ENCODE peak calls at places on chromosomes 6 and 20, in five cellular contexts. P is activated CD8-positive, alpha-beta T cell treated with anti-CD3 and anti-CD28 coated beads for 36 hours; B is ELR; N is stimulated activated CD4-positive, alpha-beta T cell treated with anti-CD3 and anti-CD28 coated beads, Interleukin-2, amount 100 ng/mL, for 4 hours; J is lower lobe of right lung. K is an unnamed sample.

GRCh38 chr20:5092765-5093339 is 26.9 kb downstream of the PCNA start:
- DNase-seq in P (no peak), B (no peak), N (no peak), J (no peak), K (no peak)

GRCh38 chr20:10710995-10711775 is 37.4 kb upstream of the JAG1 start:
- DNase-seq in P (no peak), B (no peak), N (no peak), J (no peak), K (no peak)

GRCh38 chr20:12079490-12079889 is 161.8 kb downstream of the BTBD3 start:
- DNase-seq in P (no peak), B (no peak), N (no peak), J (no peak), K (no peak)

GRCh38 chr6:35087361-35088280 is 53.5 kb downstream of the TCP11 start:
- DNase-seq in P (no peak), B (no peak), N (no peak), J (no peak), K (peak)

GRCh38 chr6:23003671-23004598 is 434.6 kb downstream of the HDGFL1 start:
- DNase-seq in P (no peak), B (peak), N (no peak), J (no peak), K (no peak)

GRCh38 chr6:84026721-84027164 is 6.8 kb upstream of the MRAP2 start:
- DNase-seq in P (no peak), B (no peak), N (no peak), J (no peak), K (no peak)

GRCh38 chr6:130357436-130357835 is 8.4 kb upstream of the TMEM200A start:
- DNase-seq in P (no peak), B (no peak), N (no peak), J (no peak), K (no peak)

GRCh38 chr6:80605165-80605989 is 498.9 kb downstream of the BCKDHB start:
- DNase-seq in P (no peak), B (peak), N (no peak), J (no peak), K (no peak)

GRCh38 chr6:36743032-36743431 is 45.4 kb downstream of the RAB44 start:
- DNase-seq in P (no peak), B (no peak), N (no peak), J (no peak), K (no peak)

GRCh38 chr6:136775081-136775480 is 17.2 kb downstream of the MAP3K5 start:
- DNase-seq in P (no peak), B (no peak), N (no peak), J (no peak), K (no peak)

GRCh38 chr6:164085552-164086325 is 671.2 kb downstream of the QKI start:
- DNase-seq in P (no peak), B (no peak), N (no peak), J (no peak), K (peak)

GRCh38 chr20:34647737-34648136 is 29.2 kb downstream of the PIGU start:
- DNase-seq in P (no peak), B (no peak), N (no peak), J (no peak), K (no peak)

GRCh38 chr20:62598761-62599194 is 43.5 kb upstream of the SLCO4A1 start:
- DNase-seq in P (no peak), B (peak), N (no peak), J (no peak), K (no peak)

GRCh38 chr20:40654876-40655275 is 34.2 kb downstream of the MAFB start:
- DNase-seq in P (no peak), B (no peak), N (no peak), J (no peak), K (no peak)

GRCh38 chr6:83875843-83876242 is 16.4 kb downstream of the CYB5R4 start:
- DNase-seq in P (no peak), B (no peak), N (no peak), J (no peak), K (no peak)

GRCh38 chr20:41169791-41170351 is 32.5 kb downstream of the PLCG1 start:
- DNase-seq in P (peak), B (peak), N (no peak), J (no peak), K (no peak)

GRCh38 chr6:135866445-135867143 is 15.1 kb downstream of the PDE7B start:
- DNase-seq in P (no peak), B (no peak), N (no peak), J (no peak), K (no peak)

GRCh38 chr6:133555726-133556125 is 314.6 kb downstream of the EYA4 start:
- DNase-seq in P (no peak), B (no peak), N (no peak), J (no peak), K (no peak)

GRCh38 chr6:169577236-169577635 is 124.6 kb downstream of the WDR27 start:
- DNase-seq in P (no peak), B (no peak), N (no peak), J (no peak), K (peak)

GRCh38 chr20:44571367-44571766 is 11.0 kb upstream of the PKIG start:
- DNase-seq in P (no peak), B (no peak), N (no peak), J (no peak), K (no peak)

GRCh38 chr20:5786930-5787826 is 37.0 kb downstream of the SHLD1 start:
- DNase-seq in P (no peak), B (no peak), N (no peak), J (no peak), K (no peak)

GRCh38 chr6:31907158-31907813 is 5.4 kb upstream of the ZBTB12 start:
- DNase-seq in P (no peak), B (peak), N (no peak), J (no peak), K (no peak)

GRCh38 chr20:7841291-7841966 is 98.8 kb downstream of the HAO1 start:
- DNase-seq in P (no peak), B (peak), N (no peak), J (no peak), K (no peak)

GRCh38 chr20:50478162-50479036 is 31.8 kb upstream of the PTPN1 start:
- DNase-seq in P (peak), B (peak), N (peak), J (peak), K (peak)

GRCh38 chr6:69294862-69295261 is 501.9 kb downstream of the LMBRD1 start:
- DNase-seq in P (no peak), B (no peak), N (no peak), J (no peak), K (no peak)

GRCh38 chr6:912871-913663 is 220.1 kb upstream of the EXOC2 start:
- DNase-seq in P (no peak), B (peak), N (no peak), J (no peak), K (peak)

GRCh38 chr6:72182337-72183246 is 296.2 kb downstream of the RIMS1 start:
- DNase-seq in P (peak), B (peak), N (no peak), J (peak), K (peak)

GRCh38 chr6:12266571-12266970 is 23.6 kb upstream of the EDN1 start:
- DNase-seq in P (no peak), B (peak), N (no peak), J (no peak), K (no peak)

GRCh38 chr6:100880149-100880900 is 804 bp downstream of the ASCC3 start:
- DNase-seq in P (peak), B (peak), N (no peak), J (no peak), K (no peak)

GRCh38 chr20:43915209-43916072 is 789 bp downstream of the TOX2 start:
- DNase-seq in P (peak), B (peak), N (peak), J (no peak), K (peak)

GRCh38 chr6:146269482-146269881 is 240.6 kb downstream of the GRM1 start:
- DNase-seq in P (no peak), B (no peak), N (no peak), J (no peak), K (no peak)

GRCh38 chr6:28803337-28803709 is 120.5 kb downstream of the TRIM27 start:
- DNase-seq in P (no peak), B (peak), N (no peak), J (no peak), K (peak)

GRCh38 chr20:23456416-23456815 is 3.7 kb upstream of the CST11 start:
- DNase-seq in P (peak), B (no peak), N (no peak), J (no peak), K (no peak)

GRCh38 chr6:45187841-45188240 is 140.3 kb upstream of the RUNX2 start:
- DNase-seq in P (peak), B (peak), N (no peak), J (no peak), K (no peak)

GRCh38 chr20:38498909-38499308 is 26.3 kb downstream of the RALGAPB start:
- DNase-seq in P (no peak), B (peak), N (no peak), J (no peak), K (no peak)

GRCh38 chr20:59124326-59125029 is 39.1 kb upstream of the ZNF831 start:
- DNase-seq in P (no peak), B (no peak), N (no peak), J (no peak), K (no peak)

GRCh38 chr20:38450412-38450975 is 15.4 kb upstream of the SNHG17 start:
- DNase-seq in P (peak), B (peak), N (no peak), J (no peak), K (no peak)

GRCh38 chr20:44800398-44801046 is 9.8 kb downstream of the RIMS4 start:
- DNase-seq in P (peak), B (peak), N (no peak), J (no peak), K (no peak)